ENCODE peak calls at places on chromosomes 6 and 20, in eight cellular contexts. Y is ovary, C is spleen, N is vagina, I is uterus, D is esophagus muscularis mucosa, R is esophagus squamous epithelium, P is testis. L is an unnamed sample.

GRCh38 chr20:49398401-49399144 is 83.9 kb downstream of the KCNB1 start:
- DNase-seq in Y (no peak), C (no peak), N (no peak), I (no peak), D (no peak), R (no peak), P (no peak), L (no peak)

GRCh38 chr6:139253656-139254055 is 38.1 kb downstream of the TXLNB start:
- DNase-seq in Y (no peak), C (no peak), N (no peak), I (no peak), D (no peak), R (no peak), P (peak), L (no peak)

GRCh38 chr6:144931172-144932035 is 646.3 kb downstream of the UTRN start:
- DNase-seq in Y (no peak), C (no peak), N (no peak), I (no peak), D (no peak), R (no peak), P (peak), L (peak)

GRCh38 chr20:34437330-34437986 is 74.4 kb downstream of the ITCH start:
- DNase-seq in Y (no peak), C (no peak), N (no peak), I (no peak), D (no peak), R (no peak), P (no peak), L (peak)

GRCh38 chr20:4412216-4412615 is 309.5 kb upstream of the PRND start:
- DNase-seq in Y (no peak), C (no peak), N (no peak), I (no peak), D (no peak), R (no peak), P (no peak), L (no peak)

GRCh38 chr6:36245572-36246031 is 24.3 kb upstream of the PNPLA1 start:
- DNase-seq in Y (no peak), C (no peak), N (no peak), I (no peak), D (no peak), R (no peak), P (no peak), L (no peak)

GRCh38 chr6:169618526-169619490 is 83.0 kb downstream of the WDR27 start:
- DNase-seq in Y (no peak), C (no peak), N (no peak), I (no peak), D (no peak), R (no peak), P (no peak), L (peak)

GRCh38 chr6:168908166-168908565 is 345.5 kb downstream of the THBS2 start:
- DNase-seq in Y (no peak), C (no peak), N (no peak), I (no peak), D (no peak), R (no peak), P (no peak), L (peak)

GRCh38 chr20:46683939-46684750 is 5.1 kb downstream of the TP53RK start:
- DNase-seq in Y (peak), C (no peak), N (no peak), I (peak), D (no peak), R (no peak), P (peak), L (peak)

GRCh38 chr6:20116792-20117191 is 95.5 kb downstream of the MBOAT1 start:
- DNase-seq in Y (no peak), C (no peak), N (no peak), I (no peak), D (no peak), R (no peak), P (no peak), L (no peak)

GRCh38 chr6:20118877-20119276 is 93.4 kb downstream of the MBOAT1 start:
- DNase-seq in Y (no peak), C (no peak), N (no peak), I (no peak), D (no peak), R (no peak), P (no peak), L (no peak)

GRCh38 chr6:20115269-20116005 is 96.8 kb downstream of the MBOAT1 start:
- DNase-seq in Y (no peak), C (no peak), N (no peak), I (no peak), D (no peak), R (no peak), P (peak), L (no peak)

GRCh38 chr6:20117474-20117873 is 94.8 kb downstream of the MBOAT1 start:
- DNase-seq in Y (no peak), C (no peak), N (no peak), I (no peak), D (no peak), R (no peak), P (no peak), L (peak)

GRCh38 chr6:20119446-20119845 is 92.8 kb downstream of the MBOAT1 start:
- DNase-seq in Y (no peak), C (no peak), N (no peak), I (no peak), D (no peak), R (no peak), P (no peak), L (no peak)
- TF ChIP-seq POLR2A in Y (no peak), C (no peak), N (no peak), I (no peak), D (no peak), R (no peak), P (no peak), L (no peak)

GRCh38 chr20:40688129-40689099 is 622 bp downstream of the MAFB start:
- DNase-seq in Y (no peak), C (no peak), N (no peak), I (no peak), D (no peak), R (no peak), P (no peak), L (peak)

GRCh38 chr20:40687384-40688128 is 1.5 kb downstream of the MAFB start:
- DNase-seq in Y (peak), C (peak), N (no peak), I (peak), D (no peak), R (no peak), P (peak), L (no peak)

GRCh38 chr20:40686434-40686882 is 2.6 kb downstream of the MAFB start:
- DNase-seq in Y (no peak), C (no peak), N (no peak), I (no peak), D (no peak), R (no peak), P (no peak), L (no peak)

GRCh38 chr20:40685349-40685748 is 3.7 kb downstream of the MAFB start:
- DNase-seq in Y (no peak), C (no peak), N (no peak), I (no peak), D (no peak), R (no peak), P (no peak), L (no peak)

GRCh38 chr20:40686893-40687292 is 2.1 kb downstream of the MAFB start:
- DNase-seq in Y (no peak), C (no peak), N (no peak), I (no peak), D (no peak), R (no peak), P (no peak), L (no peak)
- TF ChIP-seq POLR2A in Y (no peak), C (no peak), N (no peak), I (no peak), D (no peak), R (no peak), P (no peak), L (no peak)

GRCh38 chr6:122567034-122567433 is 43.2 kb upstream of the PKIB start:
- DNase-seq in Y (no peak), C (no peak), N (no peak), I (no peak), D (no peak), R (no peak), P (no peak), L (no peak)
- TF ChIP-seq POLR2A in Y (no peak), C (no peak), N (no peak), I (no peak), D (no peak), R (no peak), P (no peak), L (no peak)

DNA sequence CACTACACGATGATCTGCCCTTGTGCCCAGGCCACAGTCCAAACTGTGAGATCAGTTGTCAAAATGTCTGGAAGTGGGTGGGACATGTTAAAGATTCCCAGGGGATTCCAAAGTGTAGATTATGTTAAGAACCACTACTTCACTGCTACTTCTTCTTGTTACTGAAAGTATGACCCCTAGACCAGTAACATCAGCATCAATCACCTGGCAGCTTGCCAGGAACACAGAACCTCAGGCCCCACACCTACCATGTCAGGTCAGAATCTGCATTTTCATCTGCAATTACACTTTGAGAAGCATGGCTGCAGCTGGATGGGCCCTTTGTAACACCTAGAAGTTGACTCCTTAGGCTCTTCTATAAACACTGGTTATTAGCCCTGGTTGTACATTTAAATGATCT is 36.1 kb downstream of the RFPL4B start:
- DNase-seq in Y (no peak), C (no peak), N (no peak), I (no peak), D (no peak), R (no peak), P (no peak), L (no peak)
- TF ChIP-seq POLR2A in Y (no peak), C (no peak), N (no peak), I (no peak), D (no peak), R (no peak), P (no peak), L (no peak)

DNA sequence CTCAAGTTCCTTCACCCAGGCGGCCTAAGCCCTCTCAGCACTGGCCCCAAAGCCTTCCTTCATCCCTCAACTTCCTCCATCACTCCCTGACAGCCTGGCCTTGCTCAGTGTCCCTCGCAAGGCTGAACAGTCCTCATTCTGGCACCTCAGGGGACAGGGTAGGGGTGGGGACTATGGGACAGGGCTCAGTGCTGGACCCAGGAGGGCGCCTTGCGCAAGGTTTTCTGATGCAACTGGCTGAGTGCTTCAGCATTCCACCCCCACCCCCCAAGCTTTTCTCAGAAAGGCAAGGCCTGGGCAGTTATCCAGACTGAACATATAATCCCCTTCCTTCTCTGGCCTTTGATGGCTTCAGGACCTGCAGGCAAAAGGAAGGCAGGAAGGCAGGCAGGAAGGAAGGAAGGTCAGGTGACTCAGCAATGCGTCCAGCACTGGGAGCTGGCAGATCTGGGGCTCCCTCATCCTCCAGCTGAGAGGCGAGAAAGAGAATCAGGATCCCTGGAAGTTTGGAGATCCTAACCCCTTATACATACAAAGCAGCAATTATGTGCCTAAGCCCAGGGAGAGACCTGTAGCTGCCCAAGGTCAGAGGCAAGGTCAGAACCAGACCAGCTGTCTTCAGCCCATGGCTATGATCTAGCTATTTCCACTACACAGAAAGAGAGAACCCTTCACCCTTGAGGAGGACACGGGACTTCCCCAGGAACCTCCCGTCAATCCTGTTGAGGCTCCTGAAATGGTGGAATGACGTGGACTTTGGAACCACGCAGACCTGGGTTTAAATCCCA is 8.6 kb upstream of the TRIB3 start:
- DNase-seq in Y (no peak), C (peak), N (no peak), I (peak), D (no peak), R (no peak), P (no peak), L (peak)
- TF ChIP-seq POLR2A in Y (no peak), C (no peak), N (no peak), I (no peak), D (no peak), R (no peak), P (no peak), L (no peak)